ENCODE peak calls at places on chromosomes 11 and 22, in seven cellular contexts. T, I, N, D, G, Y and S are unnamed samples.
A peak's percentile ranks its signal among the peaks of the same experiment; 100 is the strongest.

GRCh38 chr11:10379871-10380568 is 75.0 kb upstream of the AMPD3 start:
- DNase-seq in T (no peak), I (no peak), N (no peak), D (no peak), G (no peak), Y (no peak), S (no peak)

GRCh38 chr11:120248551-120249278 is 8.8 kb downstream of the POU2F3 start:
- DNase-seq in T (no peak), I (no peak), N (no peak), D (no peak), G (no peak), Y (no peak), S (no peak)

GRCh38 chr11:17985517-17985916 is 27.3 kb downstream of the SERGEF start:
- DNase-seq in T (no peak), I (no peak), N (no peak), D (no peak), G (no peak), Y (peak; percentile 7), S (no peak)

GRCh38 chr11:107808526-107808925 is 50.1 kb downstream of the SLC35F2 start:
- DNase-seq in T (no peak), I (no peak), N (no peak), D (no peak), G (no peak), Y (no peak), S (no peak)

GRCh38 chr11:102279641-102280170 is 37.6 kb upstream of the BIRC3 start:
- DNase-seq in T (peak; percentile 64), I (no peak), N (no peak), D (no peak), G (no peak), Y (no peak), S (no peak)

GRCh38 chr22:40030757-40031092 is 36.0 kb downstream of the FAM83F start:
- DNase-seq in T (peak; percentile 36), I (peak; percentile 39), N (no peak), D (no peak), G (no peak), Y (no peak), S (no peak)

GRCh38 chr22:42857845-42858481 is 890 bp upstream of the ARFGAP3 start:
- DNase-seq in T (no peak), I (no peak), N (no peak), D (no peak), G (no peak), Y (peak; percentile 48), S (no peak)

GRCh38 chr11:35511666-35512065 is 13.8 kb downstream of the PAMR1 start:
- DNase-seq in T (no peak), I (no peak), N (no peak), D (peak; percentile 80), G (no peak), Y (no peak), S (no peak)

GRCh38 chr11:13042873-13043338 is 33.8 kb downstream of the RASSF10 start:
- DNase-seq in T (no peak), I (no peak), N (no peak), D (no peak), G (no peak), Y (no peak), S (no peak)

GRCh38 chr11:115042002-115042401 is 363.7 kb downstream of the NXPE2 start:
- DNase-seq in T (no peak), I (no peak), N (no peak), D (no peak), G (no peak), Y (peak; percentile 18), S (peak; percentile 38)

GRCh38 chr11:115279831-115280761 is 224.1 kb downstream of the CADM1 start:
- DNase-seq in T (no peak), I (no peak), N (no peak), D (peak; percentile 42), G (no peak), Y (no peak), S (no peak)

GRCh38 chr11:95586681-95587080 is 202.9 kb downstream of the FAM76B start:
- DNase-seq in T (no peak), I (no peak), N (no peak), D (peak; percentile 11), G (no peak), Y (no peak), S (no peak)

GRCh38 chr11:102401905-102402304 is 50.7 kb downstream of the TMEM123 start:
- DNase-seq in T (no peak), I (no peak), N (no peak), D (no peak), G (no peak), Y (no peak), S (no peak)

GRCh38 chr11:71127806-71128205 is 124.6 kb downstream of the SHANK2 start:
- DNase-seq in T (no peak), I (no peak), N (no peak), D (no peak), G (no peak), Y (no peak), S (no peak)

GRCh38 chr11:95545116-95545875 is 244.3 kb downstream of the FAM76B start:
- DNase-seq in T (no peak), I (no peak), N (no peak), D (no peak), G (no peak), Y (no peak), S (no peak)

GRCh38 chr22:29117799-29118477 is 45.1 kb downstream of the KREMEN1 start:
- DNase-seq in T (no peak), I (no peak), N (no peak), D (no peak), G (no peak), Y (no peak), S (no peak)

GRCh38 chr22:38107692-38108515 is 2.6 kb downstream of the BAIAP2L2 start:
- DNase-seq in T (peak; percentile 80), I (no peak), N (no peak), D (no peak), G (peak; percentile 30), Y (no peak), S (no peak)
- H3K27ac ChIP-seq in T (peak overlapping the region; percentile 51), I (no peak overlapping the region), N (no peak overlapping the region), D (no peak overlapping the region), G (no peak overlapping the region), Y (no peak overlapping the region), S (no peak overlapping the region)

GRCh38 chr22:47841166-47841565 is 1078.7 kb downstream of the TBC1D22A start:
- DNase-seq in T (no peak), I (no peak), N (no peak), D (no peak), G (no peak), Y (no peak), S (no peak)

GRCh38 chr22:47839586-47840245 is 1077.3 kb downstream of the TBC1D22A start:
- DNase-seq in T (no peak), I (no peak), N (no peak), D (peak; percentile 71), G (no peak), Y (no peak), S (no peak)

GRCh38 chr22:47835726-47836125 is 1073.3 kb downstream of the TBC1D22A start:
- DNase-seq in T (no peak), I (no peak), N (no peak), D (no peak), G (no peak), Y (no peak), S (no peak)

GRCh38 chr22:47836957-47837356 is 1074.5 kb downstream of the TBC1D22A start:
- DNase-seq in T (no peak), I (no peak), N (no peak), D (no peak), G (no peak), Y (no peak), S (no peak)

DNA sequence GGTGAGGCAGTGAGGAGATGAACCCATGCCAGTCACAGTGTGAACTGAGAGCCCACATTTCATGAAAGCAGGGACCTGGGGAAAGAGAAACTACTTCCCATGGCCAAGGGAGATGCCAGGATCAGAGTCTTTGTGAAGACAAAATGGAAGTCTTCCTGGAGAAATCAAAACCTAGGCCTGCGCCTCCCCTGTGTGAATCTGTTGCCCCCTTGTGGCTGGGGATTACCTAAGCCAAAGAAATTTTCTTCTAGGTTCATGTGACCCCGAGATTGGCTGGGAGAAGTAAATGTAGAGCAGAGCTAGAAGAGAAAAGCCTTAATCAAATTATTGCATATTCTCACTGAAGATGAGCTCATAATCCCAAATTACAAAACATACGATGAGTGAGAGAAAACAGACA is 1075.3 kb downstream of the TBC1D22A start:
- DNase-seq in T (no peak), I (no peak), N (no peak), D (peak; percentile 61), G (no peak), Y (no peak), S (no peak)
- TF ChIP-seq CTCF in T (no peak), I (peak; percentile 28), N (no peak), D (peak; percentile 61), G (no peak), Y (no peak), S (peak; percentile 16)

DNA sequence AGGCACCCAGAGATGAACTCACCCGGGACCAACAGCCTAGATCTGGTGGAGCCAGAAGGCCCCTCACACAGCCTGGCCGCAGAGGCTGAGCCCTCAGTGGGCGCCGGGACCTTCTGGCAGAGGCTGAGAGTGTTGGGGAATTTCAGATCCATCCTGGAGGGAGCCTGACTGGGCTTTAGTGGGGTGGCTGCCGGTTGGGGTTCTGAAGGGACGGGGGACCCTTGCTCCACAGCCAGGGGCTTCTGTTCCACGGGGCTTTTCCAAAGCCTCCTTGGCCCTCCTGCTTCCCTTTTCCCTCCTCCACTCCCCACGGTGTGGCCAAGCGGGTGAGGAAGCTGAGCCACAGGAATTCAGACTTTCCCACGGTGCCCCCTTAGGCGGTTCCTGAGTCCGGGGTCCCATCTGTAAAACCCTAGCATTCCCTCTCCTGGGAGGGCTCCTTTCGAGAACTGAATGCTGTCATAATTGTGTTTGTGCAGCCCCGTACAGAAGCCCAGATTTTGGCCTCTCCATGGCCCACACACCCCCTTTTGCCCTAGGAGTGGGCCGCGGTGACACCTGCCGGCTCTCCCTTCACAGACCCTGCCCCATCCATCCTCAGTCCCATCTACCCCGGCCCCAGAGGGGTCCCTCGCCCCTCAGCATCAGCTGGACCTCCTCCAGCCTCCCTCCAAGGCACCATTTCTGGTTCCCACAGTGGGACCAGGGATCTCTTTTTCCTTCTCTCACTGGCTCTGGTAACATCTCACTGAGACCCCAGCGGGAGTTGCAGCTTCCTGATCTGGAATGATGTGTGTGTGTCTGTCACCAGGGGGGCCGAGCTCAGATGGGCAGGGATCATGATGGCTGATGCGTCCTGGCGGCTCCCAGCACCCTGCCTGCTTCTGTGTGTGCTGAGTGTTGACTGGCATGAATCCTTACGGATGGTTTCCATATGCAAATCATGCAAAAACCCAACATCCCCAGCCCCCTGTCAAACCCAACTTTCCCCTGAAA is 1048.4 kb downstream of the TBC1D22A start:
- DNase-seq in T (no peak), I (no peak), N (no peak), D (no peak), G (no peak), Y (no peak), S (no peak)
- H3K9me3 ChIP-seq in T (no peaks in the 10 kb centered on the region), I (no peaks in the 10 kb centered on the region), N (no peaks in the 10 kb centered on the region), D (no peaks in the 10 kb centered on the region), G (no peaks in the 10 kb centered on the region), Y (no peaks in the 10 kb centered on the region), S (peaks cover 8% of the 10 kb centered on the region)

DNA sequence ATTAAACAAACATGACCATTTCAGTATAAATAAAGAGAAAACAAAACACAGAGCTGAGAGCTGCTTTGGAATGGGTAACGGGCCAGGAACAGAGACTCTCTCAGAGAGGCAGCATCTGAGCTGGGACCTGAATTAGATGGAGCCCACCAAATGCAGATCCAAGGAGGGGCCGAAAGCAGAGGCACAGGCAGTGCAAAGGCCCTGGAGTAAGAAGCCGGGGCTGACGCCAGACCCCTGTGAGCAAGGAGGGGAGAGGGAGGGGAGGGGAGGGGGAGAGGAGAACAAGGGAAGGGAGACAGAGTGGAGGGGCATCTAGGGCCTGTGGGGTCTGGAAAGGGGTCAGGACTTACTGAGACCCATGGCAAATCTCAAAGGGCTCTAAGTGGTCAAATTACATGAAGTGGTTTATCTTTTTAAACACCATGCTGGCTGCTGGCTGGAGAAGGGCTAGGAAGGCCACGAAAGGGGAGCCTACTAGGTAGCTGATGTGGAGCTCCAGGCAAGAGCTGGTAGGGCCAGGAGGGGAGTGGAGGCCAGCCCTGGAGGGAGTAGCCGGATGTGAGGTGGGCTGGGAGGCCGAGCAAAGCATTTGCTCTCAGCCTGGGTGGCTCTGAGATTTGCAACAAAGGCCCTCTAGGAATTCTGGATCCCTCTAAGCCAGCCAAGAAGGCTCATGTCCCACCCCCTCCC is 3.2 kb downstream of the OSBPL5 start:
- DNase-seq in T (no peak), I (peak; percentile 38), N (no peak), D (no peak), G (peak; percentile 24), Y (no peak), S (no peak)
- H3K27ac ChIP-seq in T (no peak overlapping the region), I (no peak overlapping the region), N (no peak overlapping the region), D (no peak overlapping the region), G (peak overlapping the region; percentile 46), Y (no peak overlapping the region), S (peak overlapping the region; percentile 93)